ENCODE peak calls at places on chromosomes 1 and 21, in seven cellular contexts. C is neuronal stem cell, T is mesendoderm, F is H9, M is mesenchymal stem cell, H is trophoblast cell, V is H1. Z is an unnamed sample.
A peak's percentile ranks its signal among the peaks of the same experiment; 100 is the strongest.

GRCh38 chr1:156401681-156402081 is 32.7 kb downstream of the RHBG start:
- DNase-seq in T (peak; percentile 96), F (peak; percentile 88), C (no peak), V (no peak), M (no peak), H (no peak), Z (no peak)

GRCh38 chr1:94044290-94044790 is 76.6 kb downstream of the ABCA4 start:
- DNase-seq in M (no peak), H (no peak), F (no peak), C (no peak), V (no peak), T (peak; percentile 63), Z (no peak)

GRCh38 chr1:232600430-232601258 is 29.3 kb downstream of the SIPA1L2 start:
- DNase-seq in C (no peak), F (no peak), H (peak; percentile 37), T (peak; percentile 55), V (no peak), M (peak; percentile 26), Z (peak; percentile 58)

GRCh38 chr1:242736569-242736968 is 212.1 kb upstream of the PLD5 start:
- DNase-seq in T (no peak), F (no peak), V (no peak), M (no peak), H (peak; percentile 23), C (no peak), Z (no peak)

GRCh38 chr1:111837398-111837797 is 81.7 kb downstream of the DDX20 start:
- DNase-seq in M (no peak), T (no peak), F (no peak), V (no peak), H (no peak), C (no peak), Z (no peak)

GRCh38 chr1:23187637-23188036 is 19.0 kb upstream of the LUZP1 start:
- DNase-seq in M (peak; percentile 37), F (no peak), V (no peak), H (no peak), T (no peak), C (no peak), Z (no peak)

GRCh38 chr1:228935855-228936727 is 200.8 kb downstream of the RHOU start:
- DNase-seq in H (no peak), M (no peak), F (no peak), C (no peak), V (no peak), T (no peak), Z (no peak)

GRCh38 chr1:109959974-109960744 is 24.4 kb upstream of the AHCYL1 start:
- DNase-seq in C (peak; percentile 81), V (no peak), F (peak; percentile 66), T (peak; percentile 96), M (peak; percentile 66), H (peak; percentile 68), Z (peak; percentile 78)

GRCh38 chr1:52424757-52425265 is 20.4 kb downstream of the PRPF38A start:
- DNase-seq in T (no peak), V (no peak), M (peak; percentile 33), C (no peak), F (no peak), H (no peak), Z (peak; percentile 70)

GRCh38 chr21:35850029-35850428 is 210.3 kb downstream of the SETD4 start:
- DNase-seq in T (no peak), C (no peak), F (no peak), V (no peak), M (peak; percentile 50), H (no peak), Z (peak; percentile 82)

GRCh38 chr21:35423694-35424093 is 374.6 kb upstream of the RUNX1 start:
- DNase-seq in T (no peak), M (peak; percentile 48), V (no peak), F (no peak), C (no peak), H (no peak), Z (peak; percentile 76)

GRCh38 chr1:23098463-23099170 is 70.0 kb downstream of the LUZP1 start:
- DNase-seq in V (peak; percentile 43), T (peak; percentile 86), F (peak; percentile 71), C (peak; percentile 73), H (peak; percentile 73), M (peak; percentile 86), Z (peak; percentile 77)

GRCh38 chr1:180178511-180179161 is 24.0 kb downstream of the QSOX1 start:
- DNase-seq in T (peak; percentile 61), H (peak; percentile 57), V (no peak), M (peak; percentile 62), F (peak; percentile 68), C (no peak), Z (peak; percentile 43)

GRCh38 chr1:150551049-150551783 is 2.0 kb downstream of the ADAMTSL4 start:
- DNase-seq in F (peak; percentile 27), H (no peak), C (no peak), T (no peak), V (no peak), M (peak; percentile 42), Z (no peak)

GRCh38 chr1:78831731-78832360 is 174.7 kb downstream of the ADGRL4 start:
- DNase-seq in F (no peak), V (no peak), T (peak; percentile 17), M (peak; percentile 81), C (no peak), H (no peak), Z (peak; percentile 96)

GRCh38 chr1:32801096-32801713 is 16.0 kb downstream of the YARS1 start:
- DNase-seq in H (no peak), F (no peak), M (peak; percentile 31), T (no peak), C (no peak), V (no peak), Z (peak; percentile 90)

GRCh38 chr1:57467825-57468224 is 44.0 kb upstream of the DAB1 start:
- DNase-seq in M (no peak), H (no peak), C (no peak), F (no peak), V (no peak), T (no peak), Z (no peak)

GRCh38 chr1:227928811-227929375 is 18.8 kb downstream of the WNT9A start:
- DNase-seq in M (no peak), V (no peak), F (no peak), T (no peak), C (no peak), H (no peak), Z (no peak)
- H2AK5ac ChIP-seq in M (no peak overlapping the region), V (no peak overlapping the region), F (no peak overlapping the region), T (no peak overlapping the region), C (no peak overlapping the region), H (no peak overlapping the region), Z (no peak overlapping the region)

GRCh38 chr1:35463232-35463631 is 94.0 kb downstream of the KIAA0319L start:
- DNase-seq in T (no peak), F (no peak), H (no peak), V (no peak), M (no peak), C (no peak), Z (no peak)

GRCh38 chr1:35461966-35462651 is 95.1 kb downstream of the KIAA0319L start:
- DNase-seq in T (no peak), V (no peak), M (no peak), C (no peak), H (no peak), F (no peak), Z (no peak)

GRCh38 chr1:35460796-35461195 is 96.4 kb downstream of the KIAA0319L start:
- DNase-seq in H (no peak), C (no peak), M (no peak), V (no peak), T (no peak), F (no peak), Z (no peak)

GRCh38 chr1:35470964-35471613 is 86.1 kb downstream of the KIAA0319L start:
- DNase-seq in M (no peak), C (no peak), F (peak; percentile 31), V (peak; percentile 3), T (peak; percentile 49), H (no peak), Z (no peak)

GRCh38 chr1:35466120-35466519 is 91.1 kb downstream of the KIAA0319L start:
- DNase-seq in H (no peak), C (no peak), M (no peak), T (no peak), V (no peak), F (no peak), Z (no peak)
- H2AK5ac ChIP-seq in H (no peak overlapping the region), C (no peak overlapping the region), M (no peak overlapping the region), T (no peak overlapping the region), V (no peak overlapping the region), F (no peak overlapping the region), Z (no peak overlapping the region)

DNA sequence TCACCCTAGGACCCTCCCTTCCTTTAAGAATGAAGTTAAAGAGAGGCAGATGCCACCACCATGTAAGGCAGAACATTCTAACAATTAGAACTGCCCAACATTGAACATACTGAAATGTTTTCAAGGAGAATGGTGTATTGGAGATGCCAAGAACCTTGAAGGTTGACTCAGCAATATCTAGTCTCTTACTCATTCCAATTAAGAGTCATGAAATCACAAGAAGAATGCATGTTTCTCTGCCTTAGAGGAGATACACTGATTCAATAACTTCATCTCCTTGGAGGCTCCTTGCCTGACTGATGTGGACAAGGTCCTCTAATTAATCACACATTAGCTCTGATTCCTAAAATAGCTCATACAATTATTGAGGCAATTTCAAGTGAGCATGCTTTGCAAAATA is 114.7 kb downstream of the DSCAM start:
- DNase-seq in V (no peak), H (no peak), F (no peak), T (no peak), M (no peak), C (no peak), Z (no peak)
- H2AK5ac ChIP-seq in V (no peak overlapping the region), H (no peak overlapping the region), F (no peak overlapping the region), T (no peak overlapping the region), M (no peak overlapping the region), C (no peak overlapping the region), Z (no peak overlapping the region)

DNA sequence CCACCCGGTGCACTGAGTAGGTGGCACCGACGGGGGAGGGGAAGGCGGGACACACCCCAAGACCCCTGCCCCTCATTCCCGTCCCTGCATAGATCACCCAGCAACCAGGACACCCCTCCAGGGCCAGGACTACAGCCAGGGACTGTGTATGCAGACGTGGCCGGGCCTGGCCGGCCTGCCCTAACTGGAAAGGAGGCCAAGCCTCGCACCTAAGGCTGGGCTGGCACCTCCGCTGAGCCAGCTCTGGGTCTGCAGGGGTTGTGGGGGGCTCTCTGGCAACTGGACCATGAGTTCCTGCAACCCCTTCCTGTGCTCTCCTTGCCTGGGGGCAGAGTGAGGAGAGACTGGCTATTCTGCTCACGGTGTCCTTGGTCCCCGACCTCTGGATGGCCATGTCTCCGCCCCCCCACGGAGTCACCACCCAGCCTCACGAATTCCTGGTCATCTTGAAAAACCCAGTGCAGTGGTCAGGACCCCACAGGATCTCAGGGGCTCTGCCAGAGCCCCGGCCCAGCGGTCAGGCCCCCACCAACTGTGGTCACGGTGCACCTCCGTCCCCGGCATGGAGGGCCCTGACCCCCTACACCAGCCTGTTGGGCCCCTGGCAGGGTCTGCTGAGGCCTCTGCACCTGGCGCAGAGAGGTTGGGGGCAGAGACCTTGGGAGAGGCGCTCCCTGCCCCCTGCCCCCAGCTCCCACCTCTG is 1.1 kb upstream of the FNDC10 start:
- DNase-seq in M (no peak), H (no peak), T (no peak), C (no peak), F (no peak), V (no peak), Z (no peak)
- H2AK5ac ChIP-seq in M (no peak overlapping the region), H (no peak overlapping the region), T (no peak overlapping the region), C (peak overlapping the region; percentile 86), F (no peak overlapping the region), V (no peak overlapping the region), Z (no peak overlapping the region)